ENCODE peak calls at places on chromosomes 7 and 10, in four cellular contexts. D is mesenchymal stem cell; R is heart right ventricle; X is CD8-positive, alpha-beta memory T cell. W is an unnamed sample.

GRCh38 chr7:97025983-97026704 is 1.5 kb upstream of the DLX5 start:
- DNase-seq in D (peak; percentile 20), R (no peak), X (no peak), W (no peak)

GRCh38 chr10:75115137-75115536 is 3.7 kb downstream of the SAMD8 start:
- DNase-seq in D (peak; percentile 86), R (no peak), X (no peak), W (no peak)

GRCh38 chr10:131585761-131586160 is 274.2 kb upstream of the TCERG1L start:
- DNase-seq in D (no peak), R (no peak), X (no peak), W (no peak)

GRCh38 chr10:12685261-12685861 is 316.2 kb downstream of the CCDC3 start:
- DNase-seq in D (no peak), R (no peak), X (no peak), W (no peak)

GRCh38 chr7:64888901-64889685 is 14.0 kb upstream of the ZNF273 start:
- DNase-seq in D (peak; percentile 14), R (peak; percentile 36), X (no peak), W (no peak)

GRCh38 chr7:130560972-130561371 is 69.1 kb downstream of the MEST start:
- DNase-seq in D (peak; percentile 53), R (no peak), X (no peak), W (peak; percentile 15)

GRCh38 chr7:117110480-117111315 is 157.4 kb downstream of the ST7 start:
- DNase-seq in D (peak; percentile 65), R (no peak), X (peak; percentile 6), W (no peak)

GRCh38 chr10:93463723-93464511 is 18.2 kb downstream of the MYOF start:
- DNase-seq in D (peak; percentile 83), R (peak; percentile 23), X (no peak), W (no peak)

GRCh38 chr7:6497637-6497905 is 49.8 kb upstream of the DAGLB start:
- DNase-seq in D (no peak), R (no peak), X (no peak), W (no peak)

GRCh38 chr10:80924063-80924952 is 386.6 kb downstream of the SH2D4B start:
- DNase-seq in D (peak; percentile 57), R (no peak), X (no peak), W (no peak)

DNA sequence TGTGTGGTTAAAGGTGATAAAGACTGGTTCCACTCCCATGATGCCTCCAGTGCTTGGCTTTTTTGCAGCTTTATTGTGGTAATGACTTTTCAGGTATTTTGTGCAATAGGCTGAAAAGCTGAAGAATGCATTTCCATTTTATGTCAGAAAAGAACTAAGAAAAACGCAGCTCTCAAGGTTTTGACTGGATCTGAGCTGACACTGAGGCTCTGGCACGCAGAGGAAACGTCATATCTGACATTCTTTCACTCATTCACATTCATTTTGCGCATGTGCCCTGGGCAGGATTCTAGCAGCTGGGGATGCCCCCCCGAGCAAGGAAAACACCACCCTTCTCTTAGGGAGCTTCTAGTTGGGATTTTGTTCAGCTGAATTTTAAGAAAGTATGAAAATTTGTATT is 408.5 kb upstream of the MKI67 start:
- DNase-seq in D (no peak), R (no peak), X (no peak), W (no peak)
- H3K27me3 ChIP-seq in D (peaks cover 64% of the 10 kb centered on the region), R (peaks cover 56% of the 10 kb centered on the region), X (peaks cover 6% of the 10 kb centered on the region), W (no peaks in the 10 kb centered on the region)

DNA sequence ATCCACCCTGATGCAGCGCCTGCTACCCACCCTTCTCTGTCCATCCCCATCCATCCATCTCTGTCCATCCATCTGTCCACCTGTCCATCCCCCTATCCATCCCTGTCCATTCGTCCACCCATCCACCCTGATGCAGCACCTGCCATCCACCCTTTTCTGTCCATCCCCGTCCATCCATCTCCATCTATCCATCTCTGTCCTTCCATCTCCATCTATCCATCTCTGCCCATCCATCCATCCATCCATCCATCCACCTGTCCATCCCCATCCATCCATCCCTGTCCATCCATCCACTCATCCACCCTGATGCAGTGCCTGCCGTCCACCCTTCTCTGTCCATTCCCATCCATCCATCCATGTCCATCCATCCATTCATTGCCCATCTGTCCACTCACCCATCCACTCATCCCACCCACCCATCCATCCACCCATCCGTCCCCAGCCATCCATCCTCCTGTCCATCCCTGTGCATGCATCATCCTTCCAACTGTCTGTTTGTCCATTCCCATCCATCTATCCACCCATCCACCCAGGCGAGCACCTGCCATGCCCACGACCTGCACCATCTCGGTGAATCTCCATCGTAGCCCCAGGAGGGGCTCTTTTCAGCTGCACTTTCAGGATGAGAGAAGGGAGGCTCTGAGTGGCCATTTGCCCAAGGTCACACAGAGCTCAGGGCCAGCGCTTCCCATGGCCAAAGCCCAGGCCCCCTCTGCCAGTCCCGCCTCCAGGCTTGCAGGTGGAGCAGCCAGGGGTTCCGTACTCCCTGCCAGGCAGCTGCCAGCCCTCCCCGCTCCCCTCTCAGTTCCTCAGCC is 137.4 kb downstream of the LHPP start:
- DNase-seq in D (no peak), R (no peak), X (no peak), W (no peak)
- H3K4me1 ChIP-seq in D (no peaks in the 10 kb centered on the region), R (no peaks in the 10 kb centered on the region), X (no peaks in the 10 kb centered on the region), W (no peaks in the 10 kb centered on the region)

GRCh38 chr7:138383166-138383565 is 76.9 kb upstream of the TRIM24 start:
- DNase-seq in D (no peak), R (no peak), X (no peak), W (no peak)
- H3K27me3 ChIP-seq in D (no peaks in the 10 kb centered on the region), R (no peaks in the 10 kb centered on the region), X (no peaks in the 10 kb centered on the region), W (no peaks in the 10 kb centered on the region)

DNA sequence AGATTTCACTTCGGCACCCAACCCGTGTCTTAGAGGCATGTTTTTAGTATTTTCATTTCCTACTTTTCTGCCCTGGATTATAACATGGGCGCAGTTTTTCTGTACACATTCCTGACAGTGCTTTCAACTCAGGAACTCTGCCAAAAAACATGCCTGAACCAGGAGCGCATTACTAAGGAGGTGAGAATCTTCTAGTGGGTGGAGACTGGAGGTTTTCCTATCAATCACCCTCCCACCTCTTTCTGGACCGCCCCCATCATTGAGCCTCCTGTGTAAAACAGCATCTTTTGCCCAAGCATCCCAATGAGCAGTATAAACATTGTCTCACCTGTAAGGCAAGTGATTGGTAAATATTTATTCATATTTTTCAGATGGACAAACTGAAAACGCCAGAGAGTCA is 53.2 kb downstream of the STK17A start:
- DNase-seq in D (no peak), R (no peak), X (no peak), W (no peak)
- H3K4me1 ChIP-seq in D (peaks cover 2% of the 10 kb centered on the region), R (peaks cover 22% of the 10 kb centered on the region), X (peaks cover 95% of the 10 kb centered on the region), W (peaks cover 13% of the 10 kb centered on the region)

GRCh38 chr7:70597071-70597470 is 534.9 kb upstream of the GALNT17 start:
- DNase-seq in D (no peak), R (no peak), X (no peak), W (no peak)
- H3K27me3 ChIP-seq in D (peaks cover 23% of the 10 kb centered on the region), R (peaks cover 3% of the 10 kb centered on the region), X (no peaks in the 10 kb centered on the region), W (no peaks in the 10 kb centered on the region)

GRCh38 chr10:7479861-7480598 is 69.2 kb upstream of the SFMBT2 start:
- DNase-seq in D (no peak), R (no peak), X (no peak), W (no peak)
- H3K4me1 ChIP-seq in D (no peaks in the 10 kb centered on the region), R (peaks cover 5% of the 10 kb centered on the region), X (peaks cover 75% of the 10 kb centered on the region), W (no peaks in the 10 kb centered on the region)

DNA sequence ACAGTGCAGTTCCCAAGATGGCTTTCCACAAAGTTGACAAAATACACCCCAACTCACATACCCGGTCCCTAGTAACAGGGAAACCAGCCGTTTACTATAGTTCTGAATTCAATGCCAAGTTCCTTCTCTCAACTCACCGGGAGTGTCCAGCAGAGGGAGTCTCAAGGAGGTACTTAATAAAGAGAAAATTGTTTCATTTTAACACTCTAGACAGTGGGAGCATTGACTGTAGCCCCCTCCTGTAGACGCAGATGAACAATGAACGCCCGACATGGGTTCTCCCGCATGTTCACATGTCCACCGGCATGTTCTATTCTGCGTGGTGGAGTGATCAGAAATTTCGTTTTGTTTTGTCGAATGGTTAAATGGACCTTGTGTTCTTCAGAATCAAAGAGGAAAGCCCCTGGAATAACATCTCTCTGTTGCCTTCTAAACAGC is 1.9 kb downstream of the HIPK2 start:
- DNase-seq in D (peak; percentile 89), R (no peak), X (peak; percentile 45), W (peak; percentile 66)
- H3K27me3 ChIP-seq in D (no peaks in the 10 kb centered on the region), R (no peaks in the 10 kb centered on the region), X (no peaks in the 10 kb centered on the region), W (no peaks in the 10 kb centered on the region)

GRCh38 chr7:133479456-133480097 is 226.7 kb downstream of the EXOC4 start:
- DNase-seq in D (no peak), R (no peak), X (no peak), W (no peak)

GRCh38 chr7:133482626-133483025 is 229.7 kb downstream of the EXOC4 start:
- DNase-seq in D (no peak), R (no peak), X (no peak), W (no peak)

GRCh38 chr7:133478591-133479135 is 225.8 kb downstream of the EXOC4 start:
- DNase-seq in D (no peak), R (no peak), X (no peak), W (no peak)

GRCh38 chr7:133481676-133482075 is 228.8 kb downstream of the EXOC4 start:
- DNase-seq in D (peak; percentile 51), R (no peak), X (no peak), W (no peak)

DNA sequence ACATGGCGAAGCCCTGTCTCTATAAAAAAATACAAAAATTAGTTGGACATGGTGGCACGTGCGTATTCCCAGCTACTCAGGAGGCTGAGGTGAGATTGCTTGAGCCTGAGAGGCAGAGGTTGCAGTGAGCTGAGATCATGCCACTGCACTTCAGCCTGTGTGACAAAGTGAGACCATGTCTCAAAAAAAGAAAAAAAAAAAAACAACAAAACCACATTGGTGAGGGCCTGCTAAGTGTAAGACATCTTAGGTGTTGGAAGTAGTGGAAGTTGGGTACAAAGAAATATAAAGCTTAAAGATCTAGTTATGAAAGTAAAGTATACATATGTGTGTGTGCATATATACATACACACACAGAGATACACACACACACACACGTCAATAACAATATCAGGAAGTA is 228.0 kb downstream of the EXOC4 start:
- DNase-seq in D (no peak), R (no peak), X (no peak), W (no peak)
- H3K4me1 ChIP-seq in D (peaks cover 4% of the 10 kb centered on the region), R (no peaks in the 10 kb centered on the region), X (peaks cover 33% of the 10 kb centered on the region), W (peaks cover 5% of the 10 kb centered on the region)